ENCODE peak calls at places on chromosomes 12 and 14, in nine cellular contexts. Z is astrocyte; M is uterus; P is lower lobe of right lung; T is dorsolateral prefrontal cortex; Y is ovary; E is stomach; B is fibroblast of lung; X is CD8-positive, alpha-beta T cell. K is an unnamed sample.
A peak's percentile ranks its signal among the peaks of the same experiment; 100 is the strongest.

GRCh38 chr14:76153919-76154318 is 2.2 kb downstream of the GPATCH2L start:
- DNase-seq in T (no peak), E (no peak), Y (no peak), Z (no peak), B (no peak), P (no peak), M (no peak), X (no peak), K (no peak)

GRCh38 chr12:98791406-98791805 is 146.3 kb downstream of the APAF1 start:
- DNase-seq in X (no peak), Y (no peak), T (no peak), M (no peak), Z (no peak), P (no peak), E (no peak), B (no peak), K (no peak)

GRCh38 chr14:36346052-36346451 is 25.6 kb upstream of the MBIP start:
- DNase-seq in T (no peak), B (no peak), E (no peak), Z (no peak), M (no peak), Y (no peak), X (no peak), P (no peak), K (no peak)

GRCh38 chr14:53401646-53402045 is 248.5 kb upstream of the DDHD1 start:
- DNase-seq in B (no peak), E (no peak), Y (no peak), M (no peak), X (no peak), Z (no peak), P (no peak), T (no peak), K (no peak)

GRCh38 chr12:128402481-128402880 is 135.5 kb downstream of the TMEM132C start:
- DNase-seq in E (no peak), B (no peak), X (no peak), T (no peak), Y (no peak), Z (no peak), M (no peak), P (no peak), K (no peak)

GRCh38 chr14:53516261-53516774 is 363.2 kb upstream of the DDHD1 start:
- DNase-seq in Y (no peak), P (no peak), M (no peak), B (peak; percentile 87), Z (peak; percentile 80), E (no peak), X (no peak), T (no peak), K (peak; percentile 82)

GRCh38 chr14:33081259-33081658 is 142.6 kb downstream of the NPAS3 start:
- DNase-seq in X (no peak), P (no peak), Y (no peak), M (no peak), T (no peak), E (no peak), Z (no peak), B (no peak), K (no peak)

GRCh38 chr12:60501124-60501729 is 905.4 kb downstream of the SLC16A7 start:
- DNase-seq in Y (no peak), B (peak; percentile 71), Z (peak; percentile 70), E (no peak), P (no peak), T (no peak), M (no peak), X (no peak), K (no peak)

GRCh38 chr14:68851078-68851477 is 58.2 kb upstream of the ZFP36L1 start:
- DNase-seq in M (no peak), Z (no peak), T (no peak), B (no peak), P (no peak), E (no peak), Y (no peak), X (no peak), K (no peak)

GRCh38 chr14:69190191-69190590 is 1.1 kb upstream of the EXD2 start:
- DNase-seq in M (no peak), B (no peak), Z (no peak), X (no peak), E (no peak), Y (no peak), P (no peak), T (no peak), K (no peak)

GRCh38 chr12:59708059-59708458 is 112.2 kb downstream of the SLC16A7 start:
- DNase-seq in Y (no peak), B (peak; percentile 59), X (no peak), Z (peak; percentile 84), M (no peak), P (no peak), E (no peak), T (no peak), K (peak; percentile 15)

GRCh38 chr12:121096199-121096798 is 36.4 kb upstream of the P2RX7 start:
- DNase-seq in X (no peak), P (no peak), E (no peak), Y (no peak), M (no peak), Z (no peak), B (no peak), T (no peak), K (no peak)
- TF ChIP-seq CTCF in X (peak; percentile 29), P (peak; percentile 26), E (no peak), Y (peak; percentile 7), M (no peak), Z (no peak), B (no peak), T (no peak), K (no peak)

DNA sequence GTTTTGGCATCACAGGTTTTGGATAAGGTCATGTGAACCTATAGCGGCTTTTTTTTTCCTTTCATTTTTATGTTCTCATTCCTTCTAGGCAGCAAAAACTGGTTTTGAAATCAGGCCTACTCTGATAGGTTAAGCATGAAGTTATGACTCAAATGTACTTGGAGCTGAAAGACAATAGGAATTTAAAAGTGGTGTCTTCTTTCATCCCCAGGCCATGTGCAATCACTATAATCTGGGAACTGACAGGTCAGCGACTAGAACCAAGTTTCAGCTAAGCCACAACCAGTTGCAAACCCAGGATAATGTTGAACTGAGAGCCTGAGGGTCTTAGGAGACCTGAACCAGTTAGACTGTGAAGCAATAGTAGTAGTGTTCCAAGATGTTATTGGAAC is 74.3 kb downstream of the ANO6 start:
- DNase-seq in T (no peak), E (no peak), P (no peak), B (peak; percentile 89), Y (no peak), Z (peak; percentile 77), X (no peak), M (no peak), K (peak; percentile 49)
- H3K27ac ChIP-seq in T (no peak overlapping the region), E (no peak overlapping the region), P (no peak overlapping the region), B (no peak overlapping the region), Y (no peak overlapping the region), Z (no peak overlapping the region), X (no peak overlapping the region), M (no peak overlapping the region), K (no peak overlapping the region)

DNA sequence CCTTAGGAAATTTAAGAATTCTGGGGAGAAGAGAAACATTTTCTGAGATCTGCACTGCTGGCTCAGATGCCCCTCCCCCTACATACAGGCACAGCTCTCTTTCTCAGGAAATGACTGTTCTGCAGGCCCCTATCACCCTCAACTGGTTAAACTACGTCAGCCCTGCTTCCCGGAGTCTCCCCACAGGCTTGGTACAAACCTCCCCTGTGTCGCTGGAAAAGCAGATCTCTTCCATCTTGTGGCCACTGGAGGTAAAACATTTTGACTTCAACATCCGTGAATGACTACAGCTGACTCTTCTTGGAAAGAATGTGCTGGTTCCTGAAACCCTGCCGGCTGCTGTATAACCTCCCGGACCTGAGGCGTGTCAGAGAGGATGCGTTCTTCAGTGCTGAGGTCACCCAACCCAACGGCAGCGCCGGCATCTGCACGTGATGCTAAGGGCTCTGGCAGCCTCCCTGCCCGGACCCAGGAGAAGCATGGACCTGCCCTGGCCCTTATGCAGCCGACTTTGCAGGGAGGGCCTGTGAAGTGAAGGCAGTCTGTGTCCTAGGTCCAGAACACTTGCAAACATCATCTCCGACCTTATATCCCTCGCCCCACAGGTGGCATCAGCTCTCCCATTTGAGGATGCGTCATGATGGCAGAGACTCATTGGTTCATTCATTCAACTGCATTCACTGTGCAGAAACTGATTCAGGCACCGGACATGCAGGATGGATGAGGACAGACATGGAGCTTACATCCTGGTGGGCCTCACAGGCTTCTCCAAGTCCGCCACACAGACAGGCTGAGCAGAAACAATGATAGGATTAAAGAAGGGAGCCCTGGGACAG is 129.2 kb downstream of the GCH1 start:
- DNase-seq in B (peak; percentile 100), E (peak; percentile 59), P (peak; percentile 82), X (peak; percentile 21), T (no peak), M (peak; percentile 93), Z (peak; percentile 99), Y (peak; percentile 83), K (peak; percentile 99)
- H3K4me3 ChIP-seq in B (peak overlapping the region; percentile 28), E (no peak overlapping the region), P (no peak overlapping the region), X (no peak overlapping the region), T (peak overlapping the region; percentile 3), M (no peak overlapping the region), Z (peak overlapping the region; percentile 48), Y (no peak overlapping the region), K (peak overlapping the region; percentile 37)

DNA sequence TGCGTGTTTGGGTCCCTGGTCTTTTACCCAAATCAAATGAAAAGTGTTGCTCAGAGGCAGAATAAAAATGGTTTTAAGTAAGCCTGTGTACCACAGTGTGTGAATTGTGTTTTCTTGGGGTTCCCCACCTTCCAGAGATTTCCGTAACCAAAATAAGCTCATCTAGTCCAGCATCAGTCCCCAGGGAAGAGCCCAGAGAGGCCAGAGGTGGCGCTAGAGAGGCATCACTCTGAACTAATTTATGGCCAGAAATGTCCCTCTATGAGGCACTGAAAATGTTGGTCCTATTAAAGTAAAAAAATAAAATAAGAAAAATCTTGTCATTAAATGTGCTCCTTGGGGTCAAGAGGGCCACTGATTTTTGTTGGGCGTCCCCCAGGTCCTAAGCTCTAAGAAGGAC is 24.9 kb upstream of the PRKAB1 start:
- DNase-seq in E (no peak), M (no peak), T (no peak), B (no peak), Y (no peak), P (no peak), Z (no peak), X (no peak), K (no peak)
- TF ChIP-seq CTCF in E (no peak), M (no peak), T (no peak), B (no peak), Y (no peak), P (peak; percentile 15), Z (no peak), X (no peak), K (peak; percentile 14)

GRCh38 chr12:66426696-66427095 is 124.4 kb downstream of the HELB start:
- DNase-seq in E (no peak), B (no peak), P (no peak), Y (no peak), M (no peak), T (no peak), Z (no peak), X (no peak), K (no peak)
- H3K27ac ChIP-seq in E (no peak overlapping the region), B (no peak overlapping the region), P (no peak overlapping the region), Y (no peak overlapping the region), M (no peak overlapping the region), T (no peak overlapping the region), Z (no peak overlapping the region), X (no peak overlapping the region), K (no peak overlapping the region)